ENCODE peak calls at places on chromosome 13, in ten cellular contexts. X is T-helper 22 cell; H is NCI-H1092 treated with DMSO at 0.1 percent for 48 hours; M is stimulated activated CD4-positive, alpha-beta T cell treated with anti-CD3 and anti-CD28 coated beads, TNF-alpha, amount 100 ng/mL, for 4 hours; B is SK-N-DZ; E is A549; U is Caco-2; F is iPS-NIHi11; V is T-cell; P is cardiac muscle cell. Q is an unnamed sample.

GRCh38 chr13:35838356-35838755 is 292.8 kb downstream of the DCLK1 start:
- DNase-seq in X (no peak), H (no peak), M (no peak), B (no peak), E (no peak), U (no peak), F (no peak), V (no peak), P (no peak), Q (no peak)

GRCh38 chr13:42645717-42646116 is 71.8 kb downstream of the TNFSF11 start:
- DNase-seq in X (no peak), H (no peak), M (no peak), B (no peak), E (no peak), U (no peak), F (no peak), V (no peak), P (no peak), Q (no peak)

GRCh38 chr13:46361535-46361934 is 25.5 kb downstream of the RUBCNL start:
- DNase-seq in X (no peak), H (no peak), M (no peak), B (no peak), E (no peak), U (no peak), F (no peak), V (no peak), P (no peak), Q (no peak)

GRCh38 chr13:37418490-37418889 is 180.1 kb downstream of the POSTN start:
- DNase-seq in X (no peak), H (no peak), M (no peak), B (no peak), E (no peak), U (no peak), F (no peak), V (no peak), P (no peak), Q (no peak)

GRCh38 chr13:112726018-112726767 is 36.4 kb downstream of the ATP11A start:
- DNase-seq in X (no peak), H (peak; percentile 79), M (no peak), B (no peak), E (no peak), U (no peak), F (no peak), V (no peak), P (no peak), Q (no peak)

GRCh38 chr13:21615427-21615826 is 11.5 kb upstream of the MICU2 start:
- DNase-seq in X (no peak), H (no peak), M (no peak), B (no peak), E (no peak), U (no peak), F (no peak), V (no peak), P (no peak), Q (no peak)

GRCh38 chr13:23637813-23638212 is 67.6 kb downstream of the TNFRSF19 start:
- DNase-seq in X (no peak), H (no peak), M (no peak), B (no peak), E (no peak), U (no peak), F (peak; percentile 55), V (no peak), P (no peak), Q (no peak)

GRCh38 chr13:111633401-111633800 is 313.0 kb downstream of the TEX29 start:
- DNase-seq in X (no peak), H (no peak), M (no peak), B (no peak), E (no peak), U (no peak), F (no peak), V (no peak), P (no peak), Q (no peak)

GRCh38 chr13:96032717-96033116 is 20.5 kb downstream of the UGGT2 start:
- DNase-seq in X (no peak), H (no peak), M (no peak), B (no peak), E (no peak), U (no peak), F (no peak), V (no peak), P (no peak), Q (no peak)

GRCh38 chr13:38213307-38213706 is 136.3 kb upstream of the UFM1 start:
- DNase-seq in X (no peak), H (no peak), M (no peak), B (no peak), E (no peak), U (no peak), F (no peak), V (no peak), P (no peak), Q (no peak)

GRCh38 chr13:68027311-68027710 is 797.2 kb upstream of the PCDH9 start:
- DNase-seq in X (no peak), H (peak; percentile 77), M (no peak), B (no peak), E (no peak), U (no peak), F (no peak), V (no peak), P (no peak), Q (no peak)

Q was measured in hepatocyte.